ENCODE peak calls at places on chromosomes 13 and 19, in six cellular contexts. A, Z, X, U, V and F are unnamed samples.

GRCh38 chr13:23159587-23160240 is 21.1 kb upstream of the SGCG start:
- ATAC-seq in A (no peak), Z (peak), X (no peak), U (no peak), V (no peak), F (no peak)

GRCh38 chr19:1241417-1242095 is at the start of gene ATP5F1D:
- ATAC-seq in A (peak), Z (peak), X (peak), U (peak), V (peak), F (peak)

GRCh38 chr19:36987091-36987490 is 71.0 kb downstream of the ZNF568 start:
- ATAC-seq in A (no peak), Z (no peak), X (no peak), U (no peak), V (no peak), F (no peak)

GRCh38 chr13:38777347-38778107 is 90.7 kb downstream of the FREM2 start:
- ATAC-seq in A (no peak), Z (no peak), X (no peak), U (no peak), V (no peak), F (no peak)

GRCh38 chr19:51020988-51021651 is 1.6 kb upstream of the KLK10 start:
- ATAC-seq in A (no peak), Z (peak), X (no peak), U (peak), V (peak), F (no peak)

GRCh38 chr19:32438751-32439150 is 33.2 kb downstream of the DPY19L3 start:
- ATAC-seq in A (no peak), Z (no peak), X (no peak), U (no peak), V (no peak), F (no peak)

GRCh38 chr19:50723069-50723468 is at the start of gene CLEC11A:
- ATAC-seq in A (no peak), Z (no peak), X (no peak), U (no peak), V (no peak), F (no peak)

GRCh38 chr19:56142897-56143434 is 1.9 kb downstream of the ZNF444 start:
- ATAC-seq in A (no peak), Z (no peak), X (no peak), U (no peak), V (no peak), F (no peak)

GRCh38 chr19:16435238-16435911 is 36.4 kb downstream of the EPS15L1 start:
- ATAC-seq in A (no peak), Z (peak), X (no peak), U (no peak), V (peak), F (no peak)

GRCh38 chr13:111876506-111876905 is 190.4 kb upstream of the SOX1 start:
- ATAC-seq in A (no peak), Z (no peak), X (no peak), U (no peak), V (no peak), F (no peak)

GRCh38 chr13:51688937-51689336 is 104.7 kb downstream of the WDFY2 start:
- ATAC-seq in A (no peak), Z (no peak), X (no peak), U (peak), V (no peak), F (no peak)

GRCh38 chr19:2026770-2027169 is 11.3 kb upstream of the BTBD2 start:
- ATAC-seq in A (no peak), Z (no peak), X (no peak), U (no peak), V (no peak), F (no peak)

GRCh38 chr19:16829822-16830289 is 658 bp downstream of the SIN3B start:
- ATAC-seq in A (no peak), Z (no peak), X (no peak), U (peak), V (no peak), F (peak)

GRCh38 chr13:110716235-110716505 is 2.7 kb downstream of the ING1 start:
- ATAC-seq in A (no peak), Z (no peak), X (no peak), U (no peak), V (no peak), F (no peak)

GRCh38 chr13:92838786-92839185 is 387.8 kb upstream of the GPC6 start:
- ATAC-seq in A (no peak), Z (peak), X (no peak), U (peak), V (no peak), F (no peak)

GRCh38 chr13:100790405-100790804 is 115.8 kb upstream of the TMTC4 start:
- ATAC-seq in A (no peak), Z (no peak), X (no peak), U (peak), V (no peak), F (no peak)

GRCh38 chr19:50794778-50795664 is 4.8 kb downstream of the ACP4 start:
- ATAC-seq in A (no peak), Z (no peak), X (peak), U (peak), V (peak), F (peak)

GRCh38 chr19:15288146-15288963 is 44.0 kb downstream of the BRD4 start:
- ATAC-seq in A (peak), Z (peak), X (peak), U (peak), V (peak), F (peak)

GRCh38 chr13:36173923-36174322 is 40.4 kb downstream of the SOHLH2 start:
- ATAC-seq in A (no peak), Z (no peak), X (no peak), U (no peak), V (no peak), F (no peak)

GRCh38 chr19:15508035-15508710 is at the start of gene CYP4F22:
- ATAC-seq in A (peak), Z (peak), X (peak), U (no peak), V (peak), F (peak)

GRCh38 chr13:61531383-61532065 is 115.9 kb upstream of the PCDH20 start:
- ATAC-seq in A (no peak), Z (no peak), X (no peak), U (peak), V (no peak), F (no peak)

GRCh38 chr19:39472746-39473442 is 7.7 kb upstream of the TIMM50 start:
- ATAC-seq in A (no peak), Z (no peak), X (no peak), U (no peak), V (no peak), F (no peak)

GRCh38 chr19:41447732-41448332 is 4.9 kb downstream of the ERICH4 start:
- ATAC-seq in A (no peak), Z (no peak), X (no peak), U (no peak), V (no peak), F (no peak)

GRCh38 chr19:7645159-7645558 is 8.2 kb downstream of the STXBP2 start:
- ATAC-seq in A (no peak), Z (peak), X (no peak), U (peak), V (peak), F (no peak)

GRCh38 chr13:20924758-20925394 is 22.3 kb upstream of the XPO4 start:
- ATAC-seq in A (no peak), Z (peak), X (peak), U (peak), V (peak), F (no peak)